ENCODE peak calls at places on chromosome 20, in ten cellular contexts. H is fibroblast of pulmonary artery, E is RPMI7951, R is Caki2, Z is cardiac fibroblast, C is ACHN, W is islet precursor cell, V is ELF-1, G is left cardiac atrium, U is neural progenitor cell. L is an unnamed sample.

GRCh38 chr20:3248993-3249347 is 10.0 kb upstream of the SLC4A11 start:
- DNase-seq in H (no peak), E (no peak), R (no peak), Z (no peak), C (no peak), W (no peak), V (no peak), G (no peak), U (no peak), L (no peak)

GRCh38 chr20:3328501-3328900 is 79.0 kb downstream of the DNAAF9 start:
- DNase-seq in H (no peak), E (no peak), R (no peak), Z (no peak), C (no peak), W (no peak), V (no peak), G (no peak), U (no peak), L (no peak)

GRCh38 chr20:46367967-46368901 is 38.2 kb downstream of the ELMO2 start:
- DNase-seq in H (no peak), E (peak; percentile 22), R (peak; percentile 90), Z (no peak), C (no peak), W (no peak), V (no peak), G (no peak), U (no peak), L (peak; percentile 32)

GRCh38 chr20:20931024-20931423 is 175.1 kb downstream of the LINC00237 start:
- DNase-seq in H (no peak), E (no peak), R (no peak), Z (no peak), C (no peak), W (no peak), V (no peak), G (no peak), U (no peak), L (no peak)

GRCh38 chr20:44683263-44684046 is 31.7 kb upstream of the CCN5 start:
- DNase-seq in H (peak; percentile 64), E (peak; percentile 48), R (no peak), Z (peak; percentile 64), C (peak; percentile 69), W (peak; percentile 85), V (peak; percentile 74), G (no peak), U (peak; percentile 79), L (no peak)

GRCh38 chr20:46304361-46304760 is 3.9 kb downstream of the CDH22 start:
- DNase-seq in H (no peak), E (no peak), R (no peak), Z (no peak), C (no peak), W (no peak), V (no peak), G (no peak), U (no peak), L (no peak)

GRCh38 chr20:58850693-58851174 is at the start of gene GNAS-AS1:
- DNase-seq in H (peak; percentile 89), E (peak; percentile 87), R (peak; percentile 82), Z (peak; percentile 86), C (no peak), W (peak; percentile 93), V (peak; percentile 91), G (peak; percentile 78), U (peak; percentile 91), L (peak; percentile 22)

GRCh38 chr20:14005996-14006395 is 10.7 kb downstream of the MACROD2 start:
- DNase-seq in H (no peak), E (no peak), R (no peak), Z (no peak), C (no peak), W (no peak), V (no peak), G (no peak), U (no peak), L (no peak)

GRCh38 chr20:58795181-58795922 is 55.4 kb downstream of the GNAS-AS1 start:
- DNase-seq in H (no peak), E (no peak), R (no peak), Z (no peak), C (no peak), W (no peak), V (no peak), G (no peak), U (no peak), L (no peak)

GRCh38 chr20:24382775-24383174 is 86.7 kb upstream of the SYNDIG1 start:
- DNase-seq in H (no peak), E (no peak), R (no peak), Z (no peak), C (no peak), W (no peak), V (no peak), G (no peak), U (no peak), L (no peak)

GRCh38 chr20:32336918-32337347 is 21.2 kb upstream of the ASXL1 start:
- DNase-seq in H (peak; percentile 59), E (peak; percentile 51), R (no peak), Z (peak; percentile 67), C (peak; percentile 53), W (no peak), V (no peak), G (no peak), U (peak; percentile 43), L (no peak)

GRCh38 chr20:51767018-51767866 is 948 bp downstream of the ATP9A start:
- DNase-seq in H (peak; percentile 14), E (peak; percentile 56), R (peak; percentile 98), Z (no peak), C (peak; percentile 50), W (peak; percentile 94), V (peak; percentile 89), G (peak; percentile 73), U (peak; percentile 79), L (peak; percentile 43)

GRCh38 chr20:17650301-17650761 is 31.7 kb downstream of the RRBP1 start:
- DNase-seq in H (no peak), E (no peak), R (no peak), Z (no peak), C (no peak), W (no peak), V (no peak), G (peak; percentile 19), U (no peak), L (peak; percentile 29)

GRCh38 chr20:37414636-37415035 is 68.7 kb downstream of the SRC start:
- DNase-seq in H (no peak), E (no peak), R (no peak), Z (no peak), C (no peak), W (no peak), V (no peak), G (no peak), U (no peak), L (no peak)

GRCh38 chr20:47985092-47985850 is 200.0 kb upstream of the SULF2 start:
- DNase-seq in H (peak; percentile 55), E (peak; percentile 89), R (peak; percentile 41), Z (no peak), C (peak; percentile 19), W (peak; percentile 74), V (peak; percentile 36), G (no peak), U (peak; percentile 32), L (no peak)

GRCh38 chr20:48189177-48189576 is 403.9 kb upstream of the SULF2 start:
- DNase-seq in H (peak; percentile 56), E (peak; percentile 61), R (peak; percentile 20), Z (no peak), C (peak; percentile 25), W (no peak), V (no peak), G (no peak), U (peak; percentile 46), L (peak; percentile 29)

GRCh38 chr20:59071224-59071623 is 28.6 kb upstream of the PRELID3B start:
- DNase-seq in H (no peak), E (peak; percentile 20), R (no peak), Z (no peak), C (no peak), W (no peak), V (no peak), G (no peak), U (no peak), L (no peak)

GRCh38 chr20:45833030-45833882 is at the start of gene SNX21:
- DNase-seq in H (peak; percentile 97), E (peak; percentile 98), R (peak; percentile 88), Z (peak; percentile 96), C (peak; percentile 82), W (peak; percentile 94), V (peak; percentile 87), G (peak; percentile 92), U (peak; percentile 90), L (peak; percentile 21)

GRCh38 chr20:21087862-21088540 is 18.2 kb downstream of the LINC00237 start:
- DNase-seq in H (no peak), E (no peak), R (no peak), Z (no peak), C (no peak), W (no peak), V (no peak), G (no peak), U (no peak), L (no peak)

GRCh38 chr20:64155258-64156135 is 8.8 kb upstream of the MYT1 start:
- DNase-seq in H (no peak), E (no peak), R (no peak), Z (no peak), C (no peak), W (no peak), V (no peak), G (no peak), U (no peak), L (no peak)

GRCh38 chr20:35629432-35630145 is 14.0 kb downstream of the SPAG4 start:
- DNase-seq in H (no peak), E (no peak), R (no peak), Z (no peak), C (no peak), W (peak; percentile 8), V (no peak), G (no peak), U (no peak), L (no peak)

GRCh38 chr20:20217626-20218025 is 150.3 kb upstream of the INSM1 start:
- DNase-seq in H (no peak), E (no peak), R (no peak), Z (no peak), C (no peak), W (no peak), V (peak; percentile 44), G (no peak), U (peak; percentile 76), L (no peak)

GRCh38 chr20:44745560-44746366 is at the start of gene KCNK15:
- DNase-seq in H (no peak), E (no peak), R (no peak), Z (peak; percentile 13), C (peak; percentile 24), W (no peak), V (no peak), G (peak; percentile 76), U (peak; percentile 68), L (peak; percentile 28)

GRCh38 chr20:25083141-25083772 is 1.3 kb upstream of the VSX1 start:
- DNase-seq in H (no peak), E (no peak), R (no peak), Z (no peak), C (no peak), W (peak; percentile 47), V (peak; percentile 31), G (no peak), U (peak; percentile 63), L (no peak)

GRCh38 chr20:23050847-23051627 is 1.6 kb upstream of the THBD start:
- DNase-seq in H (peak; percentile 94), E (peak; percentile 90), R (peak; percentile 92), Z (peak; percentile 91), C (peak; percentile 62), W (peak; percentile 94), V (peak; percentile 94), G (peak; percentile 89), U (peak; percentile 93), L (peak; percentile 87)

GRCh38 chr20:34622821-34623451 is 54.0 kb downstream of the PIGU start:
- DNase-seq in H (peak; percentile 17), E (no peak), R (no peak), Z (peak; percentile 18), C (no peak), W (no peak), V (no peak), G (no peak), U (no peak), L (no peak)

GRCh38 chr20:35947489-35947888 is 6.8 kb downstream of the SCAND1 start:
- DNase-seq in H (peak; percentile 28), E (peak; percentile 45), R (peak; percentile 19), Z (peak; percentile 27), C (peak; percentile 36), W (peak; percentile 61), V (peak; percentile 57), G (no peak), U (peak; percentile 68), L (no peak)

GRCh38 chr20:25274891-25275812 is 27.3 kb downstream of the PYGB start:
- DNase-seq in H (no peak), E (no peak), R (no peak), Z (no peak), C (no peak), W (peak; percentile 46), V (no peak), G (peak; percentile 27), U (no peak), L (no peak)